ENCODE peak calls at places on chromosomes 4 and X, in seven cellular contexts. M is ascending aorta; Q is PC-3; S is GM23338; K is psoas muscle; F is MM.1S; V is CD4-positive, alpha-beta memory T cell. Y is an unnamed sample.
A peak's percentile ranks its signal among the peaks of the same experiment; 100 is the strongest.

GRCh38 chr4:39255266-39255665 is 72.9 kb downstream of the WDR19 start:
- DNase-seq in M (no peak), Q (peak; percentile 68), S (peak; percentile 50), K (no peak), F (no peak), V (no peak), Y (no peak)

GRCh38 chr4:104942990-104943758 is 203.5 kb upstream of the TET2 start:
- DNase-seq in M (no peak), Q (no peak), S (no peak), K (no peak), F (no peak), V (no peak), Y (no peak)

GRCh38 chr4:21514022-21514421 is 434.6 kb downstream of the KCNIP4 start:
- DNase-seq in M (no peak), Q (no peak), S (no peak), K (no peak), F (no peak), V (no peak), Y (no peak)

GRCh38 chr4:29970626-29971025 is 749.5 kb upstream of the PCDH7 start:
- DNase-seq in M (no peak), Q (peak; percentile 50), S (peak; percentile 72), K (no peak), F (no peak), V (no peak), Y (no peak)

GRCh38 chrX:13843150-13843721 is 26.3 kb upstream of the GPM6B start:
- DNase-seq in M (no peak), Q (no peak), S (no peak), K (no peak), F (peak; percentile 60), V (no peak), Y (no peak)

GRCh38 chr4:64417974-64418373 is 8.7 kb upstream of the TECRL start:
- DNase-seq in M (no peak), Q (peak; percentile 73), S (no peak), K (no peak), F (no peak), V (no peak), Y (no peak)

GRCh38 chr4:39051454-39051853 is 10.6 kb upstream of the KLHL5 start:
- DNase-seq in M (no peak), Q (no peak), S (peak; percentile 23), K (no peak), F (no peak), V (no peak), Y (no peak)

GRCh38 chrX:71919436-71919835 is 8.8 kb downstream of the NHSL2 start:
- DNase-seq in M (no peak), Q (no peak), S (no peak), K (no peak), F (no peak), V (no peak), Y (no peak)

GRCh38 chr4:90030953-90031352 is 96.2 kb upstream of the CCSER1 start:
- DNase-seq in M (no peak), Q (peak; percentile 66), S (peak; percentile 72), K (no peak), F (no peak), V (no peak), Y (no peak)

GRCh38 chrX:149871940-149872339 is 9.0 kb upstream of the MAGEA8 start:
- DNase-seq in M (no peak), Q (peak; percentile 70), S (peak; percentile 55), K (no peak), F (no peak), V (peak; percentile 29), Y (peak; percentile 16)

GRCh38 chr4:95165926-95166524 is 382.7 kb downstream of the UNC5C start:
- DNase-seq in M (no peak), Q (peak; percentile 72), S (peak; percentile 89), K (no peak), F (peak; percentile 50), V (peak; percentile 54), Y (peak; percentile 54)

GRCh38 chr4:187236491-187236890 is 512.8 kb upstream of the FAT1 start:
- DNase-seq in M (no peak), Q (peak; percentile 71), S (no peak), K (no peak), F (no peak), V (no peak), Y (no peak)

GRCh38 chr4:165330071-165330470 is 2.6 kb downstream of the MSMO1 start:
- DNase-seq in M (no peak), Q (no peak), S (no peak), K (no peak), F (no peak), V (no peak), Y (no peak)

GRCh38 chrX:66049056-66049455 is 9.2 kb upstream of the VSIG4 start:
- DNase-seq in M (no peak), Q (no peak), S (no peak), K (no peak), F (no peak), V (no peak), Y (no peak)

GRCh38 chrX:71938371-71938770 is 27.7 kb downstream of the NHSL2 start:
- DNase-seq in M (no peak), Q (no peak), S (no peak), K (no peak), F (no peak), V (no peak), Y (no peak)

GRCh38 chr4:95510145-95510544 is 38.6 kb downstream of the UNC5C start:
- DNase-seq in M (no peak), Q (peak; percentile 36), S (peak; percentile 55), K (no peak), F (no peak), V (no peak), Y (no peak)

GRCh38 chr4:76758290-76758882 is 139.6 kb downstream of the SOWAHB start:
- DNase-seq in M (no peak), Q (peak; percentile 70), S (peak; percentile 69), K (no peak), F (peak; percentile 34), V (peak; percentile 3), Y (no peak)

GRCh38 chr4:186027405-186027804 is 41.6 kb upstream of the TLR3 start:
- DNase-seq in M (no peak), Q (no peak), S (no peak), K (no peak), F (no peak), V (no peak), Y (no peak)

GRCh38 chrX:41906515-41907165 is 16.7 kb downstream of the CASK start:
- DNase-seq in M (no peak), Q (peak; percentile 37), S (no peak), K (no peak), F (no peak), V (no peak), Y (no peak)

GRCh38 chrX:2516612-2517011 is 15.8 kb upstream of the DHRSX start:
- DNase-seq in M (no peak), Q (no peak), S (no peak), K (no peak), F (no peak), V (no peak), Y (no peak)

GRCh38 chr4:23788460-23788859 is 101.4 kb downstream of the PPARGC1A start:
- DNase-seq in M (no peak), Q (no peak), S (no peak), K (no peak), F (no peak), V (no peak), Y (no peak)

GRCh38 chr4:113741971-113742370 is 19.6 kb downstream of the CAMK2D start:
- DNase-seq in M (no peak), Q (no peak), S (no peak), K (no peak), F (no peak), V (no peak), Y (no peak)

GRCh38 chr4:138925495-138925894 is 90.1 kb upstream of the NOCT start:
- DNase-seq in M (no peak), Q (no peak), S (no peak), K (no peak), F (no peak), V (no peak), Y (no peak)

GRCh38 chr4:32700838-32701237 is 1980.7 kb downstream of the PCDH7 start:
- DNase-seq in M (no peak), Q (no peak), S (no peak), K (no peak), F (no peak), V (no peak), Y (no peak)

GRCh38 chrX:29965634-29966033 is 249.7 kb upstream of the MAGEB2 start:
- DNase-seq in M (no peak), Q (no peak), S (peak; percentile 12), K (no peak), F (no peak), V (no peak), Y (no peak)
- H3K4me3 ChIP-seq in M (no peak overlapping the region), Q (no peak overlapping the region), S (no peak overlapping the region), K (no peak overlapping the region), F (no peak overlapping the region), V (no peak overlapping the region), Y (no peak overlapping the region)

GRCh38 chr4:92843784-92844183 is 540.0 kb downstream of the GRID2 start:
- DNase-seq in M (no peak), Q (no peak), S (no peak), K (no peak), F (no peak), V (no peak), Y (no peak)

GRCh38 chr4:92840880-92841279 is 537.1 kb downstream of the GRID2 start:
- DNase-seq in M (no peak), Q (no peak), S (no peak), K (no peak), F (no peak), V (no peak), Y (no peak)
- H3K4me1 ChIP-seq in M (no peaks in the 10 kb centered on the region), Q (no peaks in the 10 kb centered on the region), S (peaks cover 18% of the 10 kb centered on the region), K (no peaks in the 10 kb centered on the region), F (no peaks in the 10 kb centered on the region), V (no peaks in the 10 kb centered on the region), Y (no peaks in the 10 kb centered on the region)

GRCh38 chr4:119025440-119025839 is 110.2 kb upstream of the MYOZ2 start:
- DNase-seq in M (no peak), Q (peak; percentile 73), S (no peak), K (no peak), F (no peak), V (no peak), Y (no peak)
- H3K27ac ChIP-seq in M (peak overlapping the region; percentile 96), Q (peak overlapping the region; percentile 85), S (no peak overlapping the region), K (peak overlapping the region; percentile 98), F (no peak overlapping the region), V (no peak overlapping the region), Y (no peak overlapping the region)

GRCh38 chr4:148211533-148211932 is 230.7 kb downstream of the NR3C2 start:
- DNase-seq in M (no peak), Q (no peak), S (no peak), K (no peak), F (no peak), V (no peak), Y (no peak)

GRCh38 chr4:148214529-148215166 is 227.6 kb downstream of the NR3C2 start:
- DNase-seq in M (no peak), Q (no peak), S (peak; percentile 9), K (peak; percentile 72), F (no peak), V (no peak), Y (no peak)

GRCh38 chr4:148216866-148217814 is 225.1 kb downstream of the NR3C2 start:
- DNase-seq in M (no peak), Q (no peak), S (no peak), K (no peak), F (peak; percentile 93), V (peak; percentile 31), Y (no peak)

GRCh38 chr4:148216321-148216720 is 225.9 kb downstream of the NR3C2 start:
- DNase-seq in M (no peak), Q (no peak), S (no peak), K (no peak), F (no peak), V (no peak), Y (no peak)

DNA sequence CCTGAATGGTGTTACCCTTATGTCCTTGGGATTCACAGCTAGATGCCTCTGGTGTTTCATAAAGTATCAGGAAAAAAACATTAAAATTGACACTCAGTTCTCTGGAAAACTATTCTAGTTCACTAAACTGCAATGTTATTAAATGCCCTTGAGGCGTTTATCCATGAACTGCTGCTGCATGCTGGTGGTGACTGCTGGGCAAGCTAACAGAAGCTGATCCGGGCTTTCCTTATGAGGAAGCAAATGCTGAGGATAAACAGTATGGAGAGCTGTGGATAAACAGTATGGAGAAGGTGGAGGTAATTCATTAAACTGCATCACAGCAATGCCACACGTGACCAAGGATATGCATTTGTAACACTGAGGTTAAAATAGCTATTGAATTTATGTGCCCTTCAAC is 227.0 kb downstream of the NR3C2 start:
- DNase-seq in M (no peak), Q (no peak), S (no peak), K (no peak), F (no peak), V (no peak), Y (no peak)
- H3K4me3 ChIP-seq in M (peak overlapping the region; percentile 43), Q (no peak overlapping the region), S (no peak overlapping the region), K (peak overlapping the region; percentile 42), F (no peak overlapping the region), V (no peak overlapping the region), Y (no peak overlapping the region)